ENCODE peak calls at places on chromosomes 16 and 17, in eight cellular contexts. F is globus pallidus; S is anterior cingulate cortex; J is A549; B is stimulated activated CD8-positive, alpha-beta memory T cell treated with anti-CD3 and anti-CD28 coated beads, Interleukin-12 subunit alpha, Interleukin-12 subunit beta, amount 100 ng/mL, for 4 hours; M is progenitor cell of endocrine pancreas; V is thoracic aorta; W is AG09309. K is an unnamed sample.

GRCh38 chr17:75512946-75513666 is 2.2 kb downstream of the CASKIN2 start:
- DNase-seq in F (no peak), S (no peak), J (no peak), B (no peak), M (no peak), V (no peak), W (no peak), K (no peak)

GRCh38 chr17:45646288-45646988 is 137.7 kb upstream of the CRHR1 start:
- DNase-seq in F (peak), S (no peak), J (no peak), B (no peak), M (no peak), V (no peak), W (no peak), K (no peak)

GRCh38 chr16:2523801-2524231 is 3.6 kb downstream of the AMDHD2 start:
- DNase-seq in F (no peak), S (no peak), J (no peak), B (no peak), M (no peak), V (no peak), W (no peak), K (no peak)

GRCh38 chr16:18788828-18789514 is 1.2 kb downstream of the RPS15A start:
- DNase-seq in F (no peak), S (no peak), J (no peak), B (no peak), M (no peak), V (no peak), W (no peak), K (no peak)

GRCh38 chr16:80989801-80990200 is 16.9 kb downstream of the CMC2 start:
- DNase-seq in F (no peak), S (no peak), J (no peak), B (no peak), M (no peak), V (no peak), W (no peak), K (no peak)

GRCh38 chr17:14294876-14295275 is 6.0 kb upstream of the HS3ST3B1 start:
- DNase-seq in F (no peak), S (no peak), J (no peak), B (no peak), M (no peak), V (no peak), W (no peak), K (no peak)

GRCh38 chr17:4854181-4854681 is 21.1 kb downstream of the MINK1 start:
- DNase-seq in F (no peak), S (no peak), J (peak), B (no peak), M (no peak), V (no peak), W (no peak), K (no peak)

GRCh38 chr16:83682126-83682857 is 125.5 kb upstream of the HSBP1 start:
- DNase-seq in F (no peak), S (no peak), J (no peak), B (no peak), M (no peak), V (no peak), W (no peak), K (peak)

GRCh38 chr16:19020689-19021088 is 37.0 kb downstream of the TMC7 start:
- DNase-seq in F (no peak), S (no peak), J (no peak), B (no peak), M (no peak), V (no peak), W (no peak), K (no peak)

GRCh38 chr17:21304091-21304490 is 19.6 kb downstream of the MAP2K3 start:
- DNase-seq in F (no peak), S (no peak), J (no peak), B (no peak), M (no peak), V (no peak), W (no peak), K (no peak)

GRCh38 chr16:64991011-64991410 is 130.9 kb downstream of the CDH11 start:
- DNase-seq in F (no peak), S (no peak), J (no peak), B (no peak), M (no peak), V (no peak), W (no peak), K (no peak)

GRCh38 chr16:86044881-86045600 is 146.1 kb downstream of the IRF8 start:
- DNase-seq in F (no peak), S (no peak), J (no peak), B (peak), M (no peak), V (no peak), W (no peak), K (no peak)

GRCh38 chr17:36036240-36036639 is 18.5 kb upstream of the CCL23 start:
- DNase-seq in F (no peak), S (no peak), J (no peak), B (no peak), M (no peak), V (no peak), W (no peak), K (no peak)

GRCh38 chr17:17570207-17570797 is 21.2 kb downstream of the PEMT start:
- DNase-seq in F (no peak), S (peak), J (peak), B (no peak), M (peak), V (no peak), W (no peak), K (peak)

GRCh38 chr17:10798332-10798749 is 5.6 kb downstream of the TMEM238L start:
- DNase-seq in F (no peak), S (peak), J (no peak), B (no peak), M (no peak), V (no peak), W (no peak), K (no peak)

GRCh38 chr16:52742052-52742451 is 195.1 kb upstream of the TOX3 start:
- DNase-seq in F (no peak), S (no peak), J (no peak), B (no peak), M (no peak), V (no peak), W (no peak), K (no peak)

GRCh38 chr17:9115446-9116265 is 94.3 kb downstream of the NTN1 start:
- DNase-seq in F (peak), S (peak), J (peak), B (peak), M (no peak), V (peak), W (no peak), K (peak)

GRCh38 chr17:69913241-69914015 is 161.6 kb upstream of the KCNJ16 start:
- DNase-seq in F (no peak), S (no peak), J (no peak), B (no peak), M (no peak), V (no peak), W (no peak), K (no peak)

GRCh38 chr16:4336701-4337539 is 14.2 kb downstream of the PAM16 start:
- DNase-seq in F (no peak), S (no peak), J (no peak), B (no peak), M (no peak), V (no peak), W (no peak), K (no peak)

GRCh38 chr16:55700961-55701360 is 45.2 kb downstream of the SLC6A2 start:
- DNase-seq in F (no peak), S (no peak), J (peak), B (no peak), M (no peak), V (no peak), W (no peak), K (no peak)

GRCh38 chr16:24508614-24509013 is 30.8 kb upstream of the RBBP6 start:
- DNase-seq in F (no peak), S (no peak), J (no peak), B (no peak), M (no peak), V (no peak), W (peak), K (no peak)

GRCh38 chr16:16143038-16143763 is 80.1 kb downstream of the ABCC6 start:
- DNase-seq in F (no peak), S (no peak), J (peak), B (no peak), M (no peak), V (no peak), W (no peak), K (no peak)

GRCh38 chr17:81843713-81844326 is 9.0 kb upstream of the PPP1R27 start:
- DNase-seq in F (no peak), S (no peak), J (no peak), B (no peak), M (no peak), V (no peak), W (no peak), K (no peak)

GRCh38 chr17:8072727-8073461 is 14.6 kb downstream of the ALOX12B start:
- DNase-seq in F (no peak), S (no peak), J (no peak), B (no peak), M (no peak), V (no peak), W (no peak), K (peak)

GRCh38 chr16:82899731-82900454 is 273.1 kb downstream of the CDH13 start:
- DNase-seq in F (no peak), S (no peak), J (no peak), B (no peak), M (no peak), V (no peak), W (no peak), K (no peak)

GRCh38 chr17:73420897-73421296 is 109.1 kb upstream of the CDC42EP4 start:
- DNase-seq in F (no peak), S (no peak), J (peak), B (no peak), M (no peak), V (no peak), W (no peak), K (no peak)

GRCh38 chr17:43880420-43880991 is 26.8 kb downstream of the MPP2 start:
- DNase-seq in F (no peak), S (no peak), J (peak), B (no peak), M (no peak), V (no peak), W (no peak), K (peak)

GRCh38 chr16:66606000-66606751 is 1.7 kb downstream of the CMTM3 start:
- DNase-seq in F (no peak), S (no peak), J (no peak), B (no peak), M (no peak), V (no peak), W (no peak), K (no peak)

GRCh38 chr17:43601280-43602050 is 55.3 kb upstream of the ETV4 start:
- DNase-seq in F (no peak), S (peak), J (no peak), B (no peak), M (no peak), V (peak), W (no peak), K (no peak)

GRCh38 chr16:12617401-12617819 is 186.3 kb downstream of the CPPED1 start:
- DNase-seq in F (no peak), S (no peak), J (no peak), B (no peak), M (no peak), V (no peak), W (no peak), K (no peak)